ENCODE peak calls at places on chromosomes 7 and 10, in five cellular contexts. F, M, T, W and H are unnamed samples.

GRCh38 chr7:127871226-127871625 is 160.0 kb downstream of the LRRC4 start:
- DNase-seq in F (no peak), M (no peak), T (no peak), W (no peak), H (no peak)

GRCh38 chr10:34470307-34470706 is 344.8 kb downstream of the PARD3 start:
- DNase-seq in F (no peak), M (no peak), T (no peak), W (no peak), H (no peak)

GRCh38 chr7:13067036-13067435 is 379.6 kb downstream of the ARL4A start:
- DNase-seq in F (no peak), M (no peak), T (no peak), W (peak; percentile 11), H (no peak)

GRCh38 chr10:15462253-15462885 is 91.3 kb upstream of the FAM171A1 start:
- DNase-seq in F (no peak), M (no peak), T (no peak), W (no peak), H (no peak)

GRCh38 chr7:36308031-36308430 is 81.6 kb upstream of the ANLN start:
- DNase-seq in F (no peak), M (no peak), T (no peak), W (no peak), H (no peak)

GRCh38 chr10:24463683-24464426 is 254.9 kb downstream of the KIAA1217 start:
- DNase-seq in F (no peak), M (peak; percentile 29), T (no peak), W (no peak), H (peak; percentile 90)

GRCh38 chr7:48084727-48085432 is 4.2 kb upstream of the UPP1 start:
- DNase-seq in F (peak; percentile 87), M (peak; percentile 75), T (peak; percentile 52), W (no peak), H (peak; percentile 96)

GRCh38 chr7:64557601-64558322 is 5.1 kb downstream of the ZNF680 start:
- DNase-seq in F (no peak), M (no peak), T (no peak), W (no peak), H (no peak)

GRCh38 chr10:102661614-102662133 is 17.4 kb downstream of the TRIM8 start:
- DNase-seq in F (no peak), M (no peak), T (no peak), W (no peak), H (no peak)

GRCh38 chr7:123615344-123615743 is 13.7 kb downstream of the ASB15 start:
- DNase-seq in F (no peak), M (no peak), T (no peak), W (no peak), H (no peak)

GRCh38 chr7:142001163-142001874 is 5.6 kb downstream of the MGAM start:
- DNase-seq in F (peak; percentile 21), M (no peak), T (no peak), W (no peak), H (peak; percentile 18)

GRCh38 chr10:124316316-124316715 is 102.4 kb downstream of the OAT start:
- DNase-seq in F (no peak), M (no peak), T (no peak), W (no peak), H (no peak)

GRCh38 chr7:107014381-107015023 is 30.0 kb upstream of the PRKAR2B start:
- DNase-seq in F (no peak), M (no peak), T (no peak), W (peak; percentile 7), H (no peak)

GRCh38 chr10:11611248-11612003 is at the start of gene USP6NL:
- DNase-seq in F (peak; percentile 41), M (peak; percentile 93), T (peak; percentile 92), W (peak; percentile 88), H (peak; percentile 89)

GRCh38 chr7:157136372-157136771 is 2.4 kb upstream of the UBE3C start:
- DNase-seq in F (no peak), M (peak; percentile 33), T (no peak), W (peak; percentile 35), H (peak; percentile 55)

GRCh38 chr10:88986549-88987242 is 3.9 kb upstream of the FAS start:
- DNase-seq in F (no peak), M (peak; percentile 24), T (peak; percentile 54), W (peak; percentile 60), H (peak; percentile 30)

GRCh38 chr10:26460736-26461135 is 22.6 kb downstream of the APBB1IP start:
- DNase-seq in F (no peak), M (no peak), T (no peak), W (no peak), H (no peak)

GRCh38 chr10:119253433-119254174 is 46.2 kb downstream of the GRK5 start:
- DNase-seq in F (peak; percentile 97), M (peak; percentile 45), T (peak; percentile 65), W (peak; percentile 25), H (peak; percentile 88)

GRCh38 chr7:128993419-128993818 is 55.7 kb downstream of the IRF5 start:
- DNase-seq in F (no peak), M (no peak), T (no peak), W (no peak), H (no peak)

GRCh38 chr10:33066558-33067236 is 108.7 kb upstream of the ITGB1 start:
- DNase-seq in F (no peak), M (peak; percentile 5), T (no peak), W (peak; percentile 48), H (no peak)

GRCh38 chr10:64093946-64094560 is 572.9 kb downstream of the REEP3 start:
- DNase-seq in F (no peak), M (no peak), T (no peak), W (no peak), H (no peak)

GRCh38 chr10:8069108-8069507 is 14.6 kb downstream of the GATA3 start:
- DNase-seq in F (no peak), M (no peak), T (no peak), W (no peak), H (no peak)

GRCh38 chr10:71837085-71837827 is 13.8 kb downstream of the PSAP start:
- DNase-seq in F (no peak), M (no peak), T (no peak), W (peak; percentile 72), H (no peak)

GRCh38 chr7:17774701-17775288 is 165.5 kb downstream of the SNX13 start:
- DNase-seq in F (no peak), M (no peak), T (no peak), W (no peak), H (no peak)

GRCh38 chr10:60139798-60140566 is 233.6 kb upstream of the CCDC6 start:
- DNase-seq in F (no peak), M (no peak), T (no peak), W (peak; percentile 93), H (peak; percentile 14)

GRCh38 chr10:60139290-60139689 is 232.9 kb upstream of the CCDC6 start:
- DNase-seq in F (no peak), M (no peak), T (no peak), W (no peak), H (no peak)

GRCh38 chr10:60138026-60138425 is 231.7 kb upstream of the CCDC6 start:
- DNase-seq in F (no peak), M (no peak), T (no peak), W (no peak), H (no peak)

GRCh38 chr10:60137292-60137992 is 231.1 kb upstream of the CCDC6 start:
- DNase-seq in F (no peak), M (no peak), T (no peak), W (no peak), H (no peak)

GRCh38 chr10:60138842-60139241 is 232.5 kb upstream of the CCDC6 start:
- DNase-seq in F (no peak), M (no peak), T (no peak), W (peak; percentile 38), H (no peak)
- TF ChIP-seq CTCF in F (no peak), M (no peak), T (no peak), W (no peak), H (no peak)

DNA sequence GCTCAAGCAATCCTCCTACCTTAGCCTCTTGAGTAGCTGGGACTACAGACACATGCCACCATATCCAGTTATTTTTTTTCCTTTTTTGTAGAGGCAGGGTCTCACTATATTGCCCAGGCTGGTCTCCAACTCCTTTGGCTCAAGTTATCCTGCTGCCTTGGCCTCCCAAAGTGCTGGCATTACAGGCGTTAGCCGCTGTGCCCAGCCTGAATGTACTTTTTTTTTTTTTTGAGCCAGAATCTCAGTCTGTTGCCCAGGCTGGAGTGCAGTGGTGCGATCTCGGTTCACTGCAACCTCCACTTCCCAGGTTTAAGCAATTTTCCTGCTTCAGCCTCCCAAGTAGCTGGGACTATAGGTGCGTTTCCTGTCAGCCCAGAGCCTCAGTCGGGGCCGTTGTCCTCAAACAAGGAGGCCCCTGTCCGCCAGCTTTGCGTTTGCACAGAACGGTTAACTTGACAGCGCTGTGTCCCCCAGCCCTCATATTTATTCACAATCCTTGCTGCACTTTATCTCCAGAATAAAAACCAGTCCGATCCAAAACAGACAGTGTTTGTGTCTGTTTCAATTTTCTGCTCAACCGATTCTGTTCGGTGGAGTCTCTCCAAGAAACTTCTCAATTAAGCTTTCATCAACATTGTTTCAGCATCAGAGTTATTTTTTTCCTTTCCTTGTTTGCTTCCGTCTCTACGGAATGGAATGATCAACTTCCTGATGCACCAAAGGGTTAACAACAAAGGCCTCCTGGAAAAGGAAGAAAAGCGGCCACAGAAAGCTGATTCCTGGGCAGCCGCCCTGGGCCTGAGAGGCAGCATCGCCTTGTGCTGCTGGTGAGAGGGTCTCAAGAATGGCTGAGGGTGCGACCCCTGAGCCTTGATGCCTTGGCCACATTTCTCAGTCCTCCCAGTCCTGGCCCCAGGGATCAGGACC is 64.5 kb downstream of the PDIA4 start:
- DNase-seq in F (no peak), M (no peak), T (no peak), W (peak; percentile 50), H (no peak)
- H3K27ac ChIP-seq in F (no peak overlapping the region), M (peak overlapping the region; percentile 62), T (peak overlapping the region; percentile 65), W (peak overlapping the region; percentile 26), H (peak overlapping the region; percentile 31)

DNA sequence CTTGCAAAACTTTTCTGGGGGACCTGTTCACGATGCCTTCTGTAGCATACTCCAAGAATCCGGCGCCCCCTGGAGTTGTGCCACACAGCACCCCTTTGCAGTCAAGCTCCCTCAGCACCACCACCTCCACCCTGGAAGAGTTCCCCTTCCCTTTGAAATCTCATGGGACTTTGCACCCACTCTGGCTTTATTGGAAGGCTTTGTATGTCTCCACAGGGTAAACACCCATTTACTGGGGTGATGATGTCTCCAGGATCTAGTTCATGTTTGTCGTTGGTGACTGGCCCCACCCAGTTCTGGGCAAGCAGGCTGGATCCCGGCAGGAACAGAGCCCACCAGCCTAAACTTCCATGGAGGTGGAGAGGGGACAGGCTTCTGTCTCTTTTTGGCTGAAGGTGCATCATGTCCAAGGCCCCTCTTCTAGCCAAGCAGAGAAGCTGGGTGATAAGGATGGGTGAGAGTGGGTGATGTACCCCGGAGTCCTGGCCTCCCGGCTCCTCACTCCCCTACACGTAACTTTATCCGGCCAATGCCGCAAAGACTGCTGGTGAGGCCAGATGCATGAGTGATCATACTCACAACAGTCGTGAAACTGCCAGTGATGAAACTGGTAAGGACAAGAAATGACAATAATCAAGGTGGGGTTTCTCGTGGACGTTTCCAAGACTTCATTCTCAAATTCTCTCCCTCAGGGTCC is 727 bp upstream of the CLDN4 start:
- DNase-seq in F (no peak), M (no peak), T (no peak), W (no peak), H (no peak)
- TF ChIP-seq CTCF in F (no peak), M (no peak), T (no peak), W (no peak), H (no peak)

GRCh38 chr10:21330628-21331020 is 194.9 kb downstream of the SKIDA1 start:
- DNase-seq in F (no peak), M (no peak), T (no peak), W (no peak), H (no peak)

GRCh38 chr10:21326594-21326993 is 198.9 kb downstream of the SKIDA1 start:
- DNase-seq in F (no peak), M (no peak), T (no peak), W (no peak), H (no peak)

GRCh38 chr10:21327239-21327993 is 198.1 kb downstream of the SKIDA1 start:
- DNase-seq in F (no peak), M (no peak), T (no peak), W (no peak), H (no peak)

GRCh38 chr10:21334891-21335696 is 190.4 kb downstream of the SKIDA1 start:
- DNase-seq in F (no peak), M (peak; percentile 38), T (no peak), W (no peak), H (peak; percentile 80)

GRCh38 chr10:21329995-21330627 is 195.4 kb downstream of the SKIDA1 start:
- DNase-seq in F (peak; percentile 67), M (peak; percentile 54), T (no peak), W (no peak), H (no peak)
- H3K27ac ChIP-seq in F (peak overlapping the region; percentile 43), M (no peak overlapping the region), T (no peak overlapping the region), W (peak overlapping the region; percentile 45), H (peak overlapping the region; percentile 58)